ENCODE peak calls at places on chromosomes 3 and 15, in seven cellular contexts. V is stimulated activated CD8-positive, alpha-beta memory T cell treated with anti-CD3 and anti-CD28 coated beads, Interleukin-12 subunit alpha, Interleukin-12 subunit beta, amount 100 ng/mL, for 1 hour; Y is stomach; B is GM03348; Z is progenitor cell of endocrine pancreas; M is epithelial cell of esophagus; S is activated CD8-positive, alpha-beta T cell treated with anti-CD3 and anti-CD28 coated beads for 36 hours. J is an unnamed sample.
A peak's percentile ranks its signal among the peaks of the same experiment; 100 is the strongest.

GRCh38 chr15:76802411-76802810 is 102.7 kb downstream of the SCAPER start:
- DNase-seq in V (no peak), Y (no peak), B (no peak), Z (no peak), M (no peak), S (no peak), J (no peak)

GRCh38 chr15:94154255-94154654 is 77.1 kb upstream of the MCTP2 start:
- DNase-seq in V (no peak), Y (no peak), B (no peak), Z (no peak), M (no peak), S (no peak), J (no peak)

GRCh38 chr3:166013073-166013679 is 176.0 kb upstream of the BCHE start:
- DNase-seq in V (no peak), Y (no peak), B (peak; percentile 14), Z (no peak), M (peak; percentile 65), S (no peak), J (no peak)

GRCh38 chr3:62667714-62668113 is 207.5 kb downstream of the CADPS start:
- DNase-seq in V (no peak), Y (no peak), B (no peak), Z (no peak), M (peak; percentile 14), S (no peak), J (no peak)

GRCh38 chr3:101938262-101938847 is 89.0 kb downstream of the NFKBIZ start:
- DNase-seq in V (no peak), Y (no peak), B (no peak), Z (no peak), M (no peak), S (peak; percentile 23), J (no peak)

GRCh38 chr15:99148851-99149276 is 44.0 kb downstream of the SYNM start:
- DNase-seq in V (no peak), Y (no peak), B (no peak), Z (no peak), M (no peak), S (no peak), J (no peak)

GRCh38 chr3:70829101-70829500 is 516.7 kb upstream of the MDFIC2 start:
- DNase-seq in V (no peak), Y (no peak), B (peak; percentile 77), Z (no peak), M (no peak), S (no peak), J (no peak)

GRCh38 chr3:187979543-187979942 is 174.4 kb upstream of the LPP start:
- DNase-seq in V (no peak), Y (no peak), B (no peak), Z (no peak), M (no peak), S (peak; percentile 32), J (no peak)

GRCh38 chr15:65414841-65415621 is 7.7 kb downstream of the IGDCC4 start:
- DNase-seq in V (no peak), Y (no peak), B (no peak), Z (no peak), M (no peak), S (no peak), J (no peak)

GRCh38 chr15:45732544-45733130 is 97.8 kb downstream of the SQOR start:
- DNase-seq in V (no peak), Y (peak; percentile 37), B (no peak), Z (no peak), M (no peak), S (no peak), J (no peak)

GRCh38 chr15:36977620-36978610 is 122.4 kb downstream of the MEIS2 start:
- DNase-seq in V (no peak), Y (no peak), B (no peak), Z (no peak), M (no peak), S (no peak), J (no peak)

GRCh38 chr3:157738441-157738840 is 235.2 kb upstream of the VEPH1 start:
- DNase-seq in V (no peak), Y (no peak), B (no peak), Z (no peak), M (no peak), S (no peak), J (no peak)

GRCh38 chr15:91054791-91055190 is 32.4 kb upstream of the VPS33B start:
- DNase-seq in V (no peak), Y (no peak), B (no peak), Z (no peak), M (no peak), S (no peak), J (no peak)

GRCh38 chr3:102225407-102226132 is 209.2 kb upstream of the ZPLD1 start:
- DNase-seq in V (no peak), Y (no peak), B (peak; percentile 62), Z (no peak), M (peak; percentile 83), S (no peak), J (no peak)

GRCh38 chr3:177640319-177640997 is 443.2 kb upstream of the TBL1XR1 start:
- DNase-seq in V (no peak), Y (no peak), B (no peak), Z (no peak), M (no peak), S (peak; percentile 26), J (no peak)

GRCh38 chr3:134481166-134481565 is 4.6 kb downstream of the ANAPC13 start:
- DNase-seq in V (no peak), Y (no peak), B (no peak), Z (no peak), M (no peak), S (no peak), J (no peak)

GRCh38 chr3:173584093-173584833 is 186.7 kb downstream of the NLGN1 start:
- DNase-seq in V (no peak), Y (no peak), B (peak; percentile 62), Z (no peak), M (peak; percentile 10), S (peak; percentile 6), J (no peak)

GRCh38 chr3:17258823-17259436 is 374.2 kb downstream of the PLCL2 start:
- DNase-seq in V (peak; percentile 2), Y (no peak), B (peak; percentile 54), Z (no peak), M (peak; percentile 42), S (peak; percentile 21), J (no peak)

GRCh38 chr15:40151499-40151898 is 9.4 kb upstream of the BUB1B start:
- DNase-seq in V (no peak), Y (no peak), B (no peak), Z (no peak), M (no peak), S (no peak), J (no peak)

GRCh38 chr15:26772588-26773484 is at the start of gene GABRB3:
- DNase-seq in V (no peak), Y (peak; percentile 69), B (peak; percentile 63), Z (peak; percentile 55), M (peak; percentile 5), S (peak; percentile 1), J (no peak)

GRCh38 chr15:93035953-93036810 is 52.8 kb downstream of the RGMA start:
- DNase-seq in V (peak; percentile 14), Y (peak; percentile 51), B (no peak), Z (no peak), M (peak; percentile 49), S (peak; percentile 74), J (peak; percentile 28)

GRCh38 chr3:27726240-27726639 is 4.1 kb upstream of the EOMES start:
- DNase-seq in V (no peak), Y (no peak), B (no peak), Z (no peak), M (no peak), S (no peak), J (no peak)

GRCh38 chr3:179825527-179826246 is 172.8 kb downstream of the USP13 start:
- DNase-seq in V (no peak), Y (no peak), B (no peak), Z (no peak), M (no peak), S (no peak), J (no peak)

GRCh38 chr15:57160823-57161560 is 215.3 kb upstream of the CGNL1 start:
- DNase-seq in V (no peak), Y (no peak), B (peak; percentile 27), Z (no peak), M (no peak), S (no peak), J (no peak)